ENCODE peak calls at places on chromosomes 2 and 18, in seven cellular contexts. S is AG04449; U is sigmoid colon; W is CD8-positive, alpha-beta memory T cell; Z is thoracic aorta; T is epithelial cell of esophagus; M is OCI-LY7. C is an unnamed sample.
A peak's percentile ranks its signal among the peaks of the same experiment; 100 is the strongest.

GRCh38 chr2:8315766-8316165 is 366.1 kb upstream of the ID2 start:
- DNase-seq in Z (no peak), S (no peak), M (no peak), U (peak; percentile 78), W (no peak), T (no peak), C (no peak)

GRCh38 chr18:58288922-58289797 is 245.1 kb downstream of the NEDD4L start:
- DNase-seq in Z (no peak), W (no peak), S (no peak), U (no peak), M (no peak), T (peak; percentile 88), C (no peak)

GRCh38 chr2:212858496-212858895 is 292.9 kb downstream of the IKZF2 start:
- DNase-seq in U (no peak), M (no peak), S (no peak), T (no peak), Z (no peak), W (no peak), C (no peak)

GRCh38 chr2:216354236-216354788 is 18.0 kb downstream of the MARCHF4 start:
- DNase-seq in S (no peak), U (no peak), T (no peak), M (no peak), W (no peak), Z (no peak), C (no peak)

GRCh38 chr2:118614856-118615255 is 232.6 kb downstream of the EN1 start:
- DNase-seq in Z (no peak), W (no peak), M (no peak), T (no peak), U (no peak), S (peak; percentile 38), C (peak; percentile 2)

GRCh38 chr2:220228310-220229006 is 601.0 kb downstream of the SLC4A3 start:
- DNase-seq in M (no peak), W (no peak), T (peak; percentile 82), U (no peak), S (peak; percentile 92), Z (no peak), C (peak; percentile 98)

GRCh38 chr2:215657844-215658243 is 222.0 kb upstream of the FN1 start:
- DNase-seq in U (no peak), Z (peak; percentile 28), S (peak; percentile 92), T (peak; percentile 85), M (no peak), W (no peak), C (peak; percentile 86)

GRCh38 chr18:8813621-8814020 is 108.3 kb downstream of the MTCL1 start:
- DNase-seq in M (no peak), Z (no peak), S (no peak), U (no peak), W (no peak), T (no peak), C (no peak)

GRCh38 chr2:30915485-30915884 is 108.2 kb upstream of the CAPN13 start:
- DNase-seq in M (peak; percentile 25), W (no peak), T (peak; percentile 62), S (no peak), Z (no peak), U (no peak), C (no peak)

GRCh38 chr2:203636896-203637818 is 69.3 kb upstream of the CD28 start:
- DNase-seq in M (no peak), T (peak; percentile 33), Z (no peak), W (no peak), S (no peak), U (peak; percentile 68), C (no peak)

GRCh38 chr2:238003234-238004032 is 36.6 kb downstream of the UBE2F start:
- DNase-seq in Z (no peak), M (no peak), T (no peak), W (no peak), U (no peak), S (no peak), C (no peak)

GRCh38 chr2:20737505-20737904 is 70.6 kb downstream of the GDF7 start:
- DNase-seq in T (no peak), M (peak; percentile 68), Z (no peak), W (no peak), S (no peak), U (no peak), C (no peak)

GRCh38 chr2:147149589-147150245 is 695.1 kb upstream of the ACVR2A start:
- DNase-seq in M (no peak), U (no peak), Z (no peak), S (no peak), T (peak; percentile 26), W (no peak), C (no peak)

GRCh38 chr2:74464406-74464805 is 776 bp downstream of the MOGS start:
- DNase-seq in M (peak; percentile 33), Z (no peak), W (no peak), T (no peak), S (no peak), U (no peak), C (no peak)

GRCh38 chr2:240232264-240232915 is 91.9 kb upstream of the OTOS start:
- DNase-seq in U (no peak), W (no peak), M (no peak), T (no peak), S (no peak), Z (no peak), C (no peak)
- H3K4me3 ChIP-seq in U (no peak overlapping the region), W (no peak overlapping the region), M (no peak overlapping the region), T (no peak overlapping the region), S (no peak overlapping the region), Z (no peak overlapping the region), C (no peak overlapping the region)

DNA sequence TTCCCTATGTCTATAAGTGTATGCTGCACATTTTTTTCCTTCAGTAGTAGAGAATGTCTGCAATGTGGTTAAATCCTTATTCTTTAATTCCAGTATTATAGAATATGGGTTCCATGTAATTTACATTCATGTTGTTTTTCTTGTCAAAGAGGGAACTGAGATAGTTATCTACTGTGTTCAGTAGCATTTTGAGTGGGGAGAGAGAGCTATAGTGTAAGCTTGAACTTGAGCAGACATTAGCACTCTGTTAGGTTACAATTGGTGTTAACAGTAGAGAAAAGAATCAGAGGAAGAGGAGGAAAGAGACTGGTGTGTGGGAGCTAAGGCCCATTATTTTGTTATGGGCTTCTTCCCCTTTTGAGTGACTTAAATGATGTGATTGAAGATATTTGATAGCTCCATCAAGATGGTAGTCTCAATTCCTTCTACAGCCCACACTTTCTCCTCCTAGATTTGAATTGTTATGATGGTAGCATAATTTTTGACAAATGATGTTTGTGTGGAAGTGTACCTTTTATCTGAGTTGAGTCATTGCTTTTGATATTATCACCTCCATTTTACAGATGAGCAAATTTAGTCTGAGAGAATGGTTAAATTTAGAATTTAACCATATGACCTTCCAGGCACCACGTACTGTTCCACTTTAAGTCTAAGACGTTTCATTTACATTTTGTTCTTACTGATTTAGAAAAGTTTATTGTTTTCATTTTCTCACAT is 71.3 kb downstream of the FMNL2 start:
- DNase-seq in T (no peak), Z (no peak), U (no peak), S (no peak), M (no peak), W (no peak), C (no peak)
- H3K4me3 ChIP-seq in T (no peak overlapping the region), Z (no peak overlapping the region), U (no peak overlapping the region), S (no peak overlapping the region), M (no peak overlapping the region), W (no peak overlapping the region), C (no peak overlapping the region)

DNA sequence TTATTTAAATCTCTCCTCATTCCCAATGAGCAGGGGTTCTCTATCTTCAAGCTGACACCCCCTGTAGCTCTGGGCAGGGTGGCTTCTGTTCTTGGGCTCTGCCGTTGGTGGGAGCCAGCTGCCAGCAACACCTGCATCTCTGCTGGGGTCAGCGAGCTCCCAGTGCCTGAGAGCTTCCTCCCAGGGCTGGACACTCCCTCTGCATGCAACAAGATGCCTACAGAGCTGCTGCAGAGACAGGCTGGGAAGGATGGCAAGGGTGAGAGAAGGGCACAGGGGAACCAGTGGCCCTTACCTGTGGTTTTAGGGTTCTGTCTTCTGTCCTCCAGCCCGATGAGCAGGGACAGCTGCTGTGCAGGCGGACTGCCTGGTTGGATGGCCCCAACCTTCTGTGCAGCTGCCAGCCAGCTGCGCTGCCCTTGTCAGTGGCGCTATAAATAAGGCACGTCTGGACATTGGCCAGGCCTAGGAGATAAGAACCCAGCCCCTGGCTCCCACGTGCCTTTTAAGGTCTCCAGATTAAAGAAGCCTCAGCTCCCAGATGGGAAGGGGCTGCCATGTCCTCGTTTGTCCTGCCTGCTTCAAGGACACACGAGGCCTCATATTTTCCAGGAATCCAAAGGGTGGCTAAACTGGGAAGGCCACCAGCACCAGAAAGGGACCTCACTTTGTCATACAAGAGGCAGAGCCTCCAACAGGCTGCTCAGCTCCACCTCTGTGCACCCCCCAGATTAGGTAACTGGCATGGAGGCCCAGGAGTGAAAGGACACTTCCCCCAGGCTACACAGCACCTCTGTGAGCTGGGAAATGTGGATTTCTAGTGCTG is 39.5 kb upstream of the FHL2 start:
- DNase-seq in U (no peak), T (no peak), W (no peak), Z (no peak), S (no peak), M (no peak), C (no peak)
- H3K4me3 ChIP-seq in U (no peak overlapping the region), T (no peak overlapping the region), W (no peak overlapping the region), Z (no peak overlapping the region), S (peak overlapping the region; percentile 12), M (no peak overlapping the region), C (no peak overlapping the region)

GRCh38 chr2:29013046-29013780 is 32.1 kb downstream of the TOGARAM2 start:
- DNase-seq in T (peak; percentile 21), M (no peak), Z (no peak), U (no peak), W (no peak), S (no peak), C (no peak)

GRCh38 chr2:29009711-29010677 is 28.9 kb downstream of the TOGARAM2 start:
- DNase-seq in S (no peak), Z (no peak), W (peak; percentile 14), T (no peak), M (no peak), U (no peak), C (no peak)

GRCh38 chr2:29010946-29011649 is 30.0 kb downstream of the TOGARAM2 start:
- DNase-seq in T (no peak), S (no peak), Z (no peak), W (peak; percentile 63), U (no peak), M (peak; percentile 6), C (no peak)

GRCh38 chr2:29012211-29012681 is 31.1 kb downstream of the TOGARAM2 start:
- DNase-seq in S (no peak), W (peak; percentile 46), Z (no peak), U (peak; percentile 77), T (no peak), M (peak; percentile 3), C (no peak)

GRCh38 chr2:29011650-29012060 is 30.6 kb downstream of the TOGARAM2 start:
- DNase-seq in W (peak; percentile 86), T (no peak), S (no peak), U (no peak), Z (no peak), M (no peak), C (no peak)
- H3K4me3 ChIP-seq in W (peak overlapping the region; percentile 28), T (no peak overlapping the region), S (no peak overlapping the region), U (no peak overlapping the region), Z (no peak overlapping the region), M (no peak overlapping the region), C (no peak overlapping the region)

C was measured in astrocyte of the cerebellum.